ENCODE peak calls at places on chromosomes 3 and 15, in seven cellular contexts. C is BJ, B is lower lobe of right lung, R is psoas muscle, H is Caco-2, P is dorsolateral prefrontal cortex, X is GM12878. J is an unnamed sample. For H3K27me3, the result is how much of the 10 kb centered on the place peaks cover.

GRCh38 chr15:62739507-62739906 is 303.0 kb upstream of the TPM1 start:
- DNase-seq in C (peak), B (no peak), R (no peak), H (no peak), P (no peak), X (no peak), J (no peak)

GRCh38 chr3:192915306-192915705 is 2.4 kb downstream of the MB21D2 start:
- DNase-seq in C (no peak), B (no peak), R (no peak), H (peak), P (no peak), X (no peak), J (peak)

GRCh38 chr15:40870716-40871115 is 3.3 kb downstream of the RHOV start:
- DNase-seq in C (no peak), B (no peak), R (no peak), H (no peak), P (no peak), X (no peak), J (no peak)

GRCh38 chr3:46541856-46542255 is 24.2 kb downstream of the LRRC2 start:
- DNase-seq in C (no peak), B (no peak), R (no peak), H (no peak), P (no peak), X (no peak), J (no peak)

GRCh38 chr15:80550219-80550909 is 144.7 kb upstream of the ABHD17C start:
- DNase-seq in C (peak), B (no peak), R (no peak), H (no peak), P (no peak), X (peak), J (peak)

GRCh38 chr3:127053450-127053849 is 70.5 kb downstream of the PLXNA1 start:
- DNase-seq in C (no peak), B (no peak), R (peak), H (no peak), P (peak), X (no peak), J (no peak)

GRCh38 chr3:120129718-120130117 is 35.5 kb upstream of the GSK3B start:
- DNase-seq in C (no peak), B (no peak), R (no peak), H (no peak), P (no peak), X (no peak), J (peak)

GRCh38 chr3:63386568-63386967 is 108.5 kb downstream of the SYNPR start:
- DNase-seq in C (no peak), B (no peak), R (no peak), H (no peak), P (no peak), X (no peak), J (no peak)

GRCh38 chr3:128217702-128218475 is 64.6 kb downstream of the EEFSEC start:
- DNase-seq in C (no peak), B (no peak), R (no peak), H (no peak), P (no peak), X (peak), J (peak)

GRCh38 chr15:65302061-65302460 is 2.4 kb upstream of the RNU5B-1 start:
- DNase-seq in C (no peak), B (no peak), R (no peak), H (no peak), P (peak), X (no peak), J (no peak)

GRCh38 chr3:11143476-11143875 is 10.8 kb upstream of the HRH1 start:
- DNase-seq in C (no peak), B (no peak), R (no peak), H (no peak), P (no peak), X (no peak), J (no peak)

GRCh38 chr3:11150256-11150655 is 4.0 kb upstream of the HRH1 start:
- DNase-seq in C (no peak), B (no peak), R (no peak), H (no peak), P (no peak), X (no peak), J (no peak)

GRCh38 chr3:11144996-11145395 is 9.3 kb upstream of the HRH1 start:
- DNase-seq in C (no peak), B (no peak), R (no peak), H (no peak), P (no peak), X (no peak), J (no peak)

GRCh38 chr3:11146771-11147363 is 7.4 kb upstream of the HRH1 start:
- DNase-seq in C (no peak), B (no peak), R (no peak), H (no peak), P (no peak), X (no peak), J (peak)

GRCh38 chr3:11145888-11146287 is 8.4 kb upstream of the HRH1 start:
- DNase-seq in C (peak), B (no peak), R (no peak), H (no peak), P (no peak), X (no peak), J (peak)
- H3K4me3 ChIP-seq in C (no peak), B (no peak), R (no peak), H (no peak), P (no peak), X (no peak), J (no peak)

DNA sequence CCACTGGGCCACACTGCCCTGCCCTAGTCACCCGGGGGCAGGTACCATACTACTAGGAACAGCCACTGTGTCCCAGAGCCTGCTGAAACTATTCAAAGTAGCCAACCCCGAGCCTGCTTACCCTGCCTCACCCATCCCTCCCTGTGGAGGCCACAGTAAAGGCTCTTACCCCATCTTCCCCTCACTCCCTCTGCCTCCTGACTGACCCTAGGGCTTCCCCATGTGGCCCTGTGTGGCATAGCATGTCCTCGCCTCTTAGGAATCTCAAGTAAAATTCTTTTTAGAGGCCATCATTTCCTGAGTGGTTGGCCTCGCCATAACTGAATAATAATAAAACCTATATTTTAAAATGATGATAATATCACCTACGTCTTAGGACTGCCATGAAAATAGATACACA is 112.2 kb upstream of the SLC6A11 start:
- DNase-seq in C (no peak), B (no peak), R (no peak), H (no peak), P (no peak), X (no peak), J (peak)
- TF ChIP-seq CTCF in C (peak), B (no peak), R (no peak), H (peak), P (peak), X (peak), J (peak)

GRCh38 chr3:44146073-44146472 is 95.6 kb upstream of the TOPAZ1 start:
- DNase-seq in C (no peak), B (no peak), R (no peak), H (no peak), P (no peak), X (no peak), J (no peak)
- H3K27me3 ChIP-seq in C (under half), B (under half), R (under half), H (under half), P (under half), X (under half), J (under half)

GRCh38 chr3:195151866-195152526 is 119.0 kb downstream of the XXYLT1 start:
- DNase-seq in C (peak), B (no peak), R (no peak), H (no peak), P (no peak), X (no peak), J (peak)

GRCh38 chr3:195150194-195151118 is 120.5 kb downstream of the XXYLT1 start:
- DNase-seq in C (no peak), B (peak), R (peak), H (no peak), P (no peak), X (no peak), J (peak)

GRCh38 chr3:195153121-195153520 is 117.8 kb downstream of the XXYLT1 start:
- DNase-seq in C (no peak), B (no peak), R (no peak), H (no peak), P (no peak), X (no peak), J (no peak)

GRCh38 chr3:195149292-195149691 is 121.7 kb downstream of the XXYLT1 start:
- DNase-seq in C (no peak), B (no peak), R (no peak), H (no peak), P (no peak), X (no peak), J (no peak)

DNA sequence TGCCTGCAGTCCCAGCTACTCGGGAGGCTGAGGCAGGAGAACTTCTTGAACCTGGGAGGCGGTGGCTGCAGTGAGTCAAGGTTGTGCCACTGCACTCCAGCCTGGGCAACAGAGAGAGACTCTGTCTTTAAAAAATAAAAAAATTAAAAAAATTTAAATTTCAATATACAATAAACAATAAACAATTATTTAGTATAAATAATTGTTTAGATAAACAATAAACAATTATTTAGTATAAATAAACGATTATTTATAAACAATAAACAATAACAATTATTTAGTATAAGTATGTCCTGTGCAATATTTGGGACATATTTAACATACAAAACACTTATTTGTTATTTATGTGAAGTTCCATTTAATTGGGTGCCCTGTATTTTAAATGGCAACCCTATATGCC is 119.6 kb downstream of the XXYLT1 start:
- DNase-seq in C (no peak), B (no peak), R (no peak), H (no peak), P (no peak), X (no peak), J (no peak)
- H3K4me3 ChIP-seq in C (no peak), B (no peak), R (no peak), H (no peak), P (no peak), X (no peak), J (no peak)

GRCh38 chr3:149977391-149977790 is 6.7 kb upstream of the PFN2 start:
- DNase-seq in C (no peak), B (no peak), R (no peak), H (no peak), P (no peak), X (no peak), J (no peak)

GRCh38 chr3:149969945-149970715 is 565 bp downstream of the PFN2 start:
- DNase-seq in C (no peak), B (peak), R (peak), H (peak), P (peak), X (peak), J (peak)

GRCh38 chr3:149970716-149971402 is at the start of gene PFN2:
- DNase-seq in C (no peak), B (peak), R (peak), H (peak), P (peak), X (no peak), J (peak)

GRCh38 chr3:149971403-149972075 is 844 bp upstream of the PFN2 start:
- DNase-seq in C (no peak), B (peak), R (peak), H (peak), P (peak), X (no peak), J (peak)

DNA sequence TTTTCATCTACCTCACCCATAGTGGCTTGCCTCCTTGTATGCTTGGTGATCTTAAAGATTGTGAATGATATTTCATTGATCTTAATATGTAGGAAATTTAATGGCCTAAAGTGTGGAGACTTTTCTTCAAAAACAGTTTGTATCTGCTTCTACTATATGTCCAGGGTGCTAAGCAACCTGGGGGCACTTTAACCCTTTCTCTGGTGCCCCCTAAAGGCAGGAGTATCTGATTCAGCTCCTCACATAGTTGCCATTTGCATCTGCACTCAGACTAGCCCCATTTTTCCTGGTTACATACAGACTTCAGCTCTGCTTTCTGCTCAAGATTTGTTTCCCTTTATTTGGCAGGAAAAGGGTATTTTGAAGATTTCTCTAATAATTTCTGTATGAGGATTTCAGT is 5.2 kb upstream of the PFN2 start:
- DNase-seq in C (no peak), B (no peak), R (no peak), H (no peak), P (no peak), X (no peak), J (no peak)
- TF ChIP-seq CTCF in C (no peak), B (no peak), R (no peak), H (no peak), P (no peak), X (peak), J (no peak)

GRCh38 chr3:138939563-138940241 is 7.2 kb downstream of the FOXL2 start:
- DNase-seq in C (no peak), B (no peak), R (no peak), H (no peak), P (no peak), X (no peak), J (no peak)
- H3K27me3 ChIP-seq in C (half or more), B (half or more), R (half or more), H (under half), P (half or more), X (half or more), J (half or more)

DNA sequence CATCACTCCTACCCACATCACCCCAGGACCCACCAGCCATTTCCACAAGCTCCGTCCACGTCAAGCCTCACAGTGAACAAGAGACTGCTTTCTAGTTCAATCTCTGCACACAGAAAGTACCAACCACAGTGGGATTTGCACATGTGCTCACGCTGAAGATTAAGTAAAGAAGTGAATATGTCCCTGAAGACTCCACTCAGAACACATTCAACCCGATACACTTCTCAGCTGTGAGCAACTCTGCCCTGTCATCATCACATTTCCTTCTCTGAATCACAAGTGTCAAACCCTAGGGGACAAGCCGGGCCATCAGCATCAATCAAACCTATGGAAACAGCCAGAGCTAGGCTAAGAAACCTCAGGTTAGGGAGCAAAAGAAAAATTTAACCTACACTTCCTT is 1.9 kb downstream of the STIMATE start:
- DNase-seq in C (no peak), B (no peak), R (no peak), H (no peak), P (no peak), X (no peak), J (no peak)
- H3K4me3 ChIP-seq in C (no peak), B (no peak), R (peak), H (no peak), P (no peak), X (peak), J (no peak)

GRCh38 chr3:160686955-160687535 is 10.1 kb downstream of the ARL14 start:
- DNase-seq in C (no peak), B (no peak), R (no peak), H (no peak), P (no peak), X (no peak), J (peak)
- TF ChIP-seq CTCF in C (peak), B (peak), R (peak), H (peak), P (peak), X (peak), J (peak)

GRCh38 chr15:32119694-32120330 is 89.5 kb downstream of the CHRNA7 start:
- DNase-seq in C (no peak), B (no peak), R (no peak), H (no peak), P (no peak), X (no peak), J (no peak)
- H3K27me3 ChIP-seq in C (under half), B (under half), R (under half), H (under half), P (under half), X (under half), J (under half)

J was measured in bronchial epithelial cell.